ENCODE peak calls at places on chromosomes 1 and 21, in six cellular contexts. S, O, A, F, X and M are unnamed samples. For H3K4me1, the result is how much of the 10 kb centered on the place peaks cover.

GRCh38 chr21:42864286-42864685 is 15.1 kb downstream of the WDR4 start:
- DNase-seq in F (no peak), A (peak), X (no peak), O (no peak), S (no peak), M (no peak)

GRCh38 chr21:37461494-37461893 is 94.9 kb downstream of the DYRK1A start:
- DNase-seq in A (no peak), S (no peak), O (no peak), X (no peak), F (no peak), M (no peak)

GRCh38 chr1:203048555-203049051 is 22.3 kb downstream of the PPFIA4 start:
- DNase-seq in A (no peak), O (no peak), S (no peak), X (no peak), F (no peak), M (no peak)

GRCh38 chr21:39232926-39233325 is 49.7 kb upstream of the PSMG1 start:
- DNase-seq in O (no peak), S (no peak), A (no peak), X (peak), F (no peak), M (no peak)

GRCh38 chr1:119007343-119007671 is 19.2 kb upstream of the TBX15 start:
- DNase-seq in F (no peak), X (no peak), A (peak), S (no peak), O (no peak), M (no peak)

GRCh38 chr1:97936976-97937375 is 16.1 kb upstream of the DPYD start:
- DNase-seq in F (no peak), A (no peak), X (no peak), O (no peak), S (no peak), M (no peak)

GRCh38 chr1:171081220-171081993 is 9.3 kb upstream of the FMO3 start:
- DNase-seq in F (no peak), S (no peak), O (peak), X (peak), A (no peak), M (no peak)

GRCh38 chr1:194184974-194185373 is 998.6 kb upstream of the B3GALT2 start:
- DNase-seq in A (no peak), S (no peak), F (no peak), O (no peak), X (no peak), M (no peak)

GRCh38 chr1:20063861-20064292 is 6.1 kb upstream of the PLA2G5 start:
- DNase-seq in O (peak), F (no peak), S (no peak), A (no peak), X (peak), M (no peak)

GRCh38 chr1:241838831-241839365 is 9.1 kb upstream of the EXO1 start:
- DNase-seq in X (no peak), S (no peak), A (no peak), F (no peak), O (no peak), M (no peak)

GRCh38 chr1:57489342-57490036 is 65.6 kb upstream of the DAB1 start:
- DNase-seq in X (peak), A (no peak), O (peak), F (no peak), S (no peak), M (no peak)

GRCh38 chr1:228268891-228269285 is 61.0 kb downstream of the OBSCN start:
- DNase-seq in O (no peak), X (no peak), S (peak), A (no peak), F (no peak), M (peak)

GRCh38 chr1:223460566-223461189 is 67.5 kb downstream of the CCDC185 start:
- DNase-seq in F (no peak), S (no peak), O (no peak), A (no peak), X (no peak), M (no peak)

GRCh38 chr1:68100571-68100970 is 50.1 kb upstream of the DIRAS3 start:
- DNase-seq in X (no peak), S (no peak), O (no peak), A (no peak), F (no peak), M (no peak)

GRCh38 chr21:27756191-27756590 is 789.3 kb upstream of the ADAMTS5 start:
- DNase-seq in X (no peak), S (no peak), A (no peak), O (no peak), F (no peak), M (no peak)

GRCh38 chr1:30933874-30934252 is 25.3 kb upstream of the SDC3 start:
- DNase-seq in S (no peak), X (peak), F (no peak), O (peak), A (no peak), M (no peak)

GRCh38 chr1:110876748-110877341 is 3.9 kb downstream of the CD53 start:
- DNase-seq in S (no peak), A (no peak), F (no peak), O (no peak), X (no peak), M (no peak)
- H3K4me1 ChIP-seq in S (under half), A (under half), F (under half), O (under half), X (under half), M (under half)

DNA sequence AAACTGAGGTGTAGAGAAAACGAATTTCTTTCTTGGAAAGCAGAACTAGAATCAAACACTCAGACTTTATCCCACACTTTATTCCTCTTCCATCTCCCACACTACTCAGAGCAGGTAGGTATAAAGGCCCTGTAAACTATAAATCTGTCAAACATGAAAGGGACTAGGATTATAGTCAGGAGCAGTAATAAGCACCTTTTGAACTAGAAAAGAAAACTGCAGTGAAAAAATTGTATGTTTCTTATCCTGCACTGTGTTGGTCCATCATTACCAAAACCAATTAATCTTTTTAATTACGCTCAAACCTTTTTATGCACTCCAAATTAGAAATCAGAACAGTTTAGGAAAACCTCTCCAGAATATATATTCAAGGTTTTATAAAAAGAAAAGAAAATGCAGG is 47.6 kb downstream of the LPAR3 start:
- DNase-seq in X (no peak), S (no peak), F (no peak), A (no peak), O (no peak), M (no peak)
- H3K4me1 ChIP-seq in X (under half), S (under half), F (under half), A (under half), O (half or more), M (under half)

GRCh38 chr1:58812926-58813325 is 29.1 kb upstream of the JUN start:
- DNase-seq in S (no peak), O (peak), A (no peak), X (no peak), F (peak), M (no peak)
- H3K4me1 ChIP-seq in S (under half), O (half or more), A (under half), X (under half), F (under half), M (under half)

GRCh38 chr1:207821464-207822045 is 69.7 kb downstream of the CD46 start:
- DNase-seq in S (no peak), A (peak), F (no peak), O (no peak), X (no peak), M (peak)

GRCh38 chr1:207818971-207819451 is 67.2 kb downstream of the CD46 start:
- DNase-seq in S (no peak), A (no peak), O (no peak), X (peak), F (no peak), M (no peak)

GRCh38 chr1:207822124-207822601 is 70.3 kb downstream of the CD46 start:
- DNase-seq in O (no peak), A (no peak), F (no peak), S (no peak), X (no peak), M (no peak)

GRCh38 chr1:207822602-207823451 is 71.0 kb downstream of the CD46 start:
- DNase-seq in A (peak), S (peak), X (no peak), O (no peak), F (peak), M (peak)

GRCh38 chr1:207820568-207821463 is 69.0 kb downstream of the CD46 start:
- DNase-seq in O (no peak), X (no peak), F (no peak), S (no peak), A (no peak), M (no peak)
- H3K4me1 ChIP-seq in O (under half), X (under half), F (half or more), S (half or more), A (under half), M (under half)

DNA sequence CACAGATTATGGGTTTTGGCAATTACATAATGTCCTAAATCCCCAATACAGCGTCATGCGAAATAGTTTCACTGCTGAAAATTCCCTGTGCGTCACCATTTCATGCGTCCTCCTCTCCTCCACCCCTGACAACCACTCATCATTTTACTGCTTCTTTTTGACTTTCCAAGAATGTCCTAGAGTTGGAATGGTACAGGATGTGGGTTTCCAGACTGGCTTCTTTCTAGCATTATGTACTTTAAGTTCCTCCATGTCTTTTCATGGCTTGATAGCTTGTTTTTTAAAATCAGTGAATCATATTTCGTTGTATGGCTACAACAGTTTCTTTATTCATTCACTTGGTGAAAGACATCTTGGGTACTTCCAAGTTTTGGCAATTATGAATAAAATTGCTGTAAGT is 7.4 kb downstream of the NBPF3 start:
- DNase-seq in S (no peak), A (no peak), O (no peak), X (no peak), F (no peak), M (no peak)
- H3K4me1 ChIP-seq in S (under half), A (under half), O (under half), X (under half), F (under half), M (under half)

DNA sequence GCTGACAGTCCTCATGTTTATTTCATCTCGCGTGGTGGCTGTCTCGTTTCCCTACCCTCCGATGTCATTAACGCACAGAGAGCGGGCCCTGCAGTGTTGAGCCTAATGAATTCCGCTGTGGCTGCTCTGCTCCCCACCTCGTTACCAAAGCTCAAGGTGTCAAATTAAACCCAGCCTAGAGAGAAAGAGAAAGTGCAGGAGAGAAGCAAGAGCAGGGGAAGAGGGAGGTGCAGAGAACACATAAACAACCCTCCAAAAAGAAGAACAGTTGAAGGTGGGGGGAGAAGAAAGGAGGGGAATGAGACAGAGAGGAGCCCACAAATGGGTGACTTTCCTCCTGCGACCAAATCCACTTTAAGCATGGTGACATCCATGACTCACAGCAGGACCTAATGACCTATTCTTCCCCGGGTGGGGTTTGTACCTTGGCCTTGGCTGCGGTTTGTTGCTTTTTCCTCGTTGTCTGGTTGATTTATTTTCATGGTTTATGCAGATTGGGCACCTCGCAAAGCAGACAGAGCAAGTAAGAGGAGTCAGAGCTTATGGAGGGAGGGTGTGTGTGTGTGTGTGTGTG is 92.5 kb downstream of the PBX1 start:
- DNase-seq in S (no peak), O (no peak), X (peak), F (no peak), A (no peak), M (peak)
- H3K4me1 ChIP-seq in S (under half), O (under half), X (under half), F (under half), A (half or more), M (under half)

GRCh38 chr1:165439287-165439686 is 5.6 kb downstream of the RXRG start:
- DNase-seq in O (no peak), A (no peak), X (no peak), F (no peak), S (no peak), M (no peak)
- H3K4me1 ChIP-seq in O (under half), A (under half), X (under half), F (under half), S (under half), M (under half)